ENCODE peak calls at places on chromosomes 13 and 19, in six cellular contexts. C is stimulated activated naive CD8-positive, alpha-beta T cell treated with anti-CD3 and anti-CD28 coated beads, Interleukin-15, Interleukin-2, amounts not matched to agents 100 U/mL and 50 U/mL, for 24 hours; L is stromal cell of bone marrow; P is stimulated activated CD4-positive, alpha-beta T cell treated with anti-CD3 and anti-CD28 coated beads, Interleukin-4, amount 100 ng/mL, for 48 hours; F is fibroblast of pulmonary artery; W is T-cell. J is an unnamed sample.

GRCh38 chr13:77781804-77782203 is 84.3 kb downstream of the SLAIN1 start:
- DNase-seq in L (no peak), F (no peak), C (no peak), W (no peak), P (no peak), J (no peak)

GRCh38 chr19:51798958-51799310 is 4.0 kb downstream of the FPR3 start:
- DNase-seq in W (no peak), C (no peak), P (no peak), F (no peak), L (no peak), J (no peak)

GRCh38 chr19:10505583-10506229 is 2.5 kb upstream of the KEAP1 start:
- DNase-seq in P (peak), C (peak), F (peak), L (no peak), W (peak), J (no peak)

GRCh38 chr13:76917096-76917495 is 30.9 kb upstream of the KCTD12 start:
- DNase-seq in P (no peak), L (peak), W (no peak), F (peak), C (no peak), J (no peak)

GRCh38 chr19:40614595-40615411 is 13.6 kb downstream of the LTBP4 start:
- DNase-seq in C (peak), L (peak), W (peak), F (peak), P (peak), J (peak)

GRCh38 chr19:2309734-2310362 is 1.9 kb upstream of the LINGO3 start:
- DNase-seq in F (peak), W (no peak), C (no peak), P (no peak), L (no peak), J (no peak)

GRCh38 chr13:111005808-111006494 is 91.1 kb upstream of the ANKRD10 start:
- DNase-seq in C (no peak), F (peak), W (no peak), P (no peak), L (no peak), J (no peak)

GRCh38 chr13:112241288-112241687 is 134.9 kb upstream of the SPACA7 start:
- DNase-seq in L (no peak), P (no peak), F (no peak), C (no peak), W (no peak), J (no peak)

GRCh38 chr19:46775642-46776258 is 12.6 kb downstream of the SLC1A5 start:
- DNase-seq in F (no peak), L (no peak), C (no peak), P (no peak), W (no peak), J (no peak)

GRCh38 chr13:100854091-100854490 is 179.5 kb upstream of the TMTC4 start:
- DNase-seq in L (no peak), P (no peak), W (no peak), C (no peak), F (no peak), J (no peak)

GRCh38 chr13:112868308-112868707 is 100.7 kb upstream of the MCF2L start:
- DNase-seq in P (no peak), C (no peak), W (no peak), F (no peak), L (no peak), J (no peak)

GRCh38 chr19:5116292-5116691 is 147.4 kb downstream of the KDM4B start:
- DNase-seq in P (no peak), L (no peak), W (no peak), C (no peak), F (no peak), J (no peak)

GRCh38 chr19:52307275-52307674 is 10.3 kb downstream of the ZNF480 start:
- DNase-seq in L (no peak), C (peak), F (peak), W (no peak), P (no peak), J (no peak)

GRCh38 chr19:510606-511100 is 3.4 kb downstream of the TPGS1 start:
- DNase-seq in W (peak), F (peak), L (no peak), C (peak), P (peak), J (peak)

GRCh38 chr19:36916991-36917390 is 859 bp downstream of the ZNF568 start:
- DNase-seq in W (no peak), F (peak), C (no peak), L (peak), P (no peak), J (no peak)

GRCh38 chr19:47109541-47110375 is 3.8 kb downstream of the ZC3H4 start:
- DNase-seq in W (peak), C (peak), F (peak), L (no peak), P (peak), J (no peak)

GRCh38 chr13:44232729-44233128 is 140.9 kb upstream of the SERP2 start:
- DNase-seq in W (no peak), L (no peak), F (no peak), P (no peak), C (no peak), J (no peak)

GRCh38 chr19:4016903-4017638 is 9.5 kb downstream of the PIAS4 start:
- DNase-seq in F (no peak), W (no peak), P (no peak), C (no peak), L (no peak), J (no peak)

GRCh38 chr19:1948676-1949075 is 7.7 kb downstream of the CSNK1G2 start:
- DNase-seq in F (no peak), L (no peak), P (no peak), C (no peak), W (no peak), J (no peak)

GRCh38 chr13:97856001-97856675 is 97.3 kb upstream of the IPO5 start:
- DNase-seq in F (peak), P (no peak), L (peak), W (no peak), C (no peak), J (no peak)

GRCh38 chr13:20159646-20160345 is 1.1 kb downstream of the GJA3 start:
- DNase-seq in P (no peak), W (no peak), L (no peak), F (peak), C (no peak), J (no peak)

GRCh38 chr19:492091-492531 is 4.2 kb upstream of the MADCAM1 start:
- DNase-seq in P (no peak), L (no peak), W (peak), F (no peak), C (peak), J (no peak)

GRCh38 chr19:29528350-29528945 is 2.7 kb downstream of the VSTM2B start:
- DNase-seq in F (peak), W (peak), L (peak), C (peak), P (peak), J (peak)